ENCODE peak calls at places on chromosomes 4 and X, in five cellular contexts. One of them, this sample, is unnamed. For H3K4me1, the result is how much of the 10 kb centered on the place peaks cover.

GRCh38 chr4:172751550-172751949 is 417.1 kb upstream of the GALNT7 start:
- DNase-seq in testis: no peak
- DNase-seq in small intestine: no peak
- DNase-seq in breast epithelium: no peak
- DNase-seq in CD8-positive, alpha-beta T cell: no peak
- DNase-seq in this sample: no peak

GRCh38 chr4:38078590-38079381 is 118.6 kb downstream of the PTTG2 start:
- DNase-seq in small intestine: peak
- DNase-seq in testis: no peak
- DNase-seq in breast epithelium: no peak
- DNase-seq in CD8-positive, alpha-beta T cell: no peak
- DNase-seq in this sample: no peak

GRCh38 chr4:185504098-185505047 is 30.9 kb downstream of the PDLIM3 start:
- DNase-seq in breast epithelium: no peak
- DNase-seq in CD8-positive, alpha-beta T cell: no peak
- DNase-seq in small intestine: peak
- DNase-seq in testis: peak
- DNase-seq in this sample: peak

GRCh38 chr4:77310931-77311330 is 153.9 kb downstream of the CCNG2 start:
- DNase-seq in breast epithelium: no peak
- DNase-seq in testis: no peak
- DNase-seq in CD8-positive, alpha-beta T cell: no peak
- DNase-seq in small intestine: no peak
- DNase-seq in this sample: no peak

GRCh38 chr4:150002561-150002960 is 75.7 kb upstream of the DCLK2 start:
- DNase-seq in small intestine: no peak
- DNase-seq in CD8-positive, alpha-beta T cell: no peak
- DNase-seq in testis: no peak
- DNase-seq in breast epithelium: no peak
- DNase-seq in this sample: no peak

GRCh38 chr4:17065821-17066220 is 167.4 kb upstream of the LDB2 start:
- DNase-seq in small intestine: no peak
- DNase-seq in CD8-positive, alpha-beta T cell: no peak
- DNase-seq in testis: no peak
- DNase-seq in breast epithelium: no peak
- DNase-seq in this sample: no peak

GRCh38 chrX:19578956-19579355 is 63.6 kb upstream of the MAP3K15 start:
- DNase-seq in CD8-positive, alpha-beta T cell: no peak
- DNase-seq in breast epithelium: no peak
- DNase-seq in small intestine: no peak
- DNase-seq in testis: peak
- DNase-seq in this sample: no peak

GRCh38 chr4:153000068-153000420 is 63.9 kb downstream of the FHDC1 start:
- DNase-seq in breast epithelium: no peak
- DNase-seq in small intestine: no peak
- DNase-seq in CD8-positive, alpha-beta T cell: no peak
- DNase-seq in testis: no peak
- DNase-seq in this sample: no peak

GRCh38 chr4:153622778-153623240 is 61.3 kb upstream of the TLR2 start:
- DNase-seq in small intestine: no peak
- DNase-seq in testis: no peak
- DNase-seq in CD8-positive, alpha-beta T cell: no peak
- DNase-seq in breast epithelium: no peak
- DNase-seq in this sample: no peak

GRCh38 chr4:177308842-177309524 is 691 bp upstream of the NEIL3 start:
- DNase-seq in small intestine: no peak
- DNase-seq in CD8-positive, alpha-beta T cell: no peak
- DNase-seq in testis: no peak
- DNase-seq in breast epithelium: no peak
- DNase-seq in this sample: no peak

GRCh38 chrX:112761239-112762207 is 79.1 kb downstream of the AMOT start:
- DNase-seq in CD8-positive, alpha-beta T cell: no peak
- DNase-seq in testis: no peak
- DNase-seq in breast epithelium: no peak
- DNase-seq in small intestine: no peak
- DNase-seq in this sample: no peak

GRCh38 chrX:118963159-118963558 is 11.3 kb upstream of the LONRF3 start:
- DNase-seq in small intestine: no peak
- DNase-seq in testis: no peak
- DNase-seq in breast epithelium: no peak
- DNase-seq in CD8-positive, alpha-beta T cell: no peak
- DNase-seq in this sample: no peak

GRCh38 chrX:38968344-38968743 is 167.1 kb downstream of the MID1IP1 start:
- DNase-seq in breast epithelium: no peak
- DNase-seq in CD8-positive, alpha-beta T cell: no peak
- DNase-seq in small intestine: no peak
- DNase-seq in testis: no peak
- DNase-seq in this sample: no peak

GRCh38 chr4:140740906-140741670 is 15.1 kb downstream of the TBC1D9 start:
- DNase-seq in breast epithelium: no peak
- DNase-seq in testis: no peak
- DNase-seq in CD8-positive, alpha-beta T cell: no peak
- DNase-seq in small intestine: no peak
- DNase-seq in this sample: no peak

GRCh38 chrX:82677281-82677680 is 830.8 kb upstream of the POU3F4 start:
- DNase-seq in breast epithelium: no peak
- DNase-seq in testis: no peak
- DNase-seq in small intestine: no peak
- DNase-seq in CD8-positive, alpha-beta T cell: no peak
- DNase-seq in this sample: no peak

GRCh38 chrX:2875798-2876399 is 47.2 kb downstream of the GYG2 start:
- DNase-seq in small intestine: peak
- DNase-seq in breast epithelium: no peak
- DNase-seq in CD8-positive, alpha-beta T cell: no peak
- DNase-seq in testis: no peak
- DNase-seq in this sample: no peak

GRCh38 chr4:102692474-102692873 is 68.3 kb downstream of the MANBA start:
- DNase-seq in testis: no peak
- DNase-seq in CD8-positive, alpha-beta T cell: no peak
- DNase-seq in breast epithelium: no peak
- DNase-seq in small intestine: no peak
- DNase-seq in this sample: no peak

GRCh38 chrX:24301060-24301459 is 12.8 kb downstream of the SUPT20HL2 start:
- DNase-seq in testis: no peak
- DNase-seq in small intestine: no peak
- DNase-seq in breast epithelium: no peak
- DNase-seq in CD8-positive, alpha-beta T cell: no peak
- DNase-seq in this sample: no peak

GRCh38 chrX:104284407-104285000 is 29.8 kb upstream of the ESX1 start:
- DNase-seq in testis: no peak
- DNase-seq in CD8-positive, alpha-beta T cell: no peak
- DNase-seq in breast epithelium: no peak
- DNase-seq in small intestine: no peak
- DNase-seq in this sample: no peak

GRCh38 chrX:47898024-47898423 is 61.3 kb downstream of the ZNF81 start:
- DNase-seq in testis: no peak
- DNase-seq in breast epithelium: no peak
- DNase-seq in small intestine: no peak
- DNase-seq in CD8-positive, alpha-beta T cell: no peak
- DNase-seq in this sample: no peak

GRCh38 chrX:72268601-72269365 is 8.3 kb downstream of the RPS4X start:
- DNase-seq in CD8-positive, alpha-beta T cell: no peak
- DNase-seq in testis: no peak
- DNase-seq in breast epithelium: no peak
- DNase-seq in small intestine: no peak
- DNase-seq in this sample: no peak

GRCh38 chr4:68466751-68467150 is 19.5 kb downstream of the TMPRSS11E start:
- DNase-seq in testis: no peak
- DNase-seq in CD8-positive, alpha-beta T cell: no peak
- DNase-seq in small intestine: no peak
- DNase-seq in breast epithelium: no peak
- DNase-seq in this sample: no peak

GRCh38 chr4:56874166-56874565 is 33.5 kb upstream of the REST start:
- DNase-seq in testis: no peak
- DNase-seq in small intestine: peak
- DNase-seq in CD8-positive, alpha-beta T cell: no peak
- DNase-seq in breast epithelium: no peak
- DNase-seq in this sample: no peak

GRCh38 chr4:3462790-3463415 is at the start of gene DOK7:
- DNase-seq in breast epithelium: no peak
- DNase-seq in small intestine: no peak
- DNase-seq in CD8-positive, alpha-beta T cell: no peak
- DNase-seq in testis: peak
- DNase-seq in this sample: no peak

GRCh38 chr4:3460926-3461325 is 2.2 kb upstream of the DOK7 start:
- DNase-seq in small intestine: no peak
- DNase-seq in CD8-positive, alpha-beta T cell: no peak
- DNase-seq in testis: no peak
- DNase-seq in breast epithelium: no peak
- DNase-seq in this sample: no peak

GRCh38 chr4:3462321-3462789 is 751 bp upstream of the DOK7 start:
- DNase-seq in CD8-positive, alpha-beta T cell: no peak
- DNase-seq in small intestine: no peak
- DNase-seq in breast epithelium: no peak
- DNase-seq in testis: peak
- DNase-seq in this sample: no peak

GRCh38 chr4:3463556-3464348 is 646 bp downstream of the DOK7 start:
- DNase-seq in testis: no peak
- DNase-seq in CD8-positive, alpha-beta T cell: no peak
- DNase-seq in breast epithelium: no peak
- DNase-seq in small intestine: no peak
- DNase-seq in this sample: no peak

GRCh38 chr4:3461515-3462291 is 1.4 kb upstream of the DOK7 start:
- DNase-seq in testis: peak
- DNase-seq in breast epithelium: peak
- DNase-seq in CD8-positive, alpha-beta T cell: no peak
- DNase-seq in small intestine: peak
- DNase-seq in this sample: no peak
- H3K4me1 ChIP-seq in testis: under half
- H3K4me1 ChIP-seq in breast epithelium: under half
- H3K4me1 ChIP-seq in CD8-positive, alpha-beta T cell: under half
- H3K4me1 ChIP-seq in small intestine: under half
- H3K4me1 ChIP-seq in this sample: under half

GRCh38 chr4:158895797-158896442 is 127.1 kb downstream of the FNIP2 start:
- DNase-seq in breast epithelium: no peak
- DNase-seq in testis: no peak
- DNase-seq in CD8-positive, alpha-beta T cell: no peak
- DNase-seq in small intestine: peak
- DNase-seq in this sample: no peak
- H3K27ac ChIP-seq in breast epithelium: peak
- H3K27ac ChIP-seq in testis: no peak
- H3K27ac ChIP-seq in CD8-positive, alpha-beta T cell: peak
- H3K27ac ChIP-seq in small intestine: no peak
- H3K27ac ChIP-seq in this sample: no peak

DNA sequence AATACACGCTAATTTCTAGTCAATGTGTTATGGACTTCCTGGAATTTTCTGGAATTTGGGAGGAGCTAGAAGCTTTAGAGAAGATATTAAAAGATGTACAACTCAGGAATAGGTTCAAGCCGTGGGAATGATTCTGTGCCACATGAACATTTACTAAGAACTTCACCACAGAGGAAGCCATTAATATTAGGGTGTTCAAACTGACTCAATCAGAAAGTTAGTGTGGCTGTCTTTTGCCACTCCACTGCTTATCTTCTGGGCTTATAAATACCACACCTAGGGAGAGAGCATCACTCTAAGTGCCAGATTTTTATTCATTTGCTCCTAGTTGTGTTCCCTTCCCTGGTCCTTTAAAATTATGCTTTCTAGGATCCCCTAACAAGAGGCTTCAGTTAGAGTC is 409.8 kb downstream of the KCTD8 start:
- DNase-seq in breast epithelium: no peak
- DNase-seq in CD8-positive, alpha-beta T cell: no peak
- DNase-seq in testis: no peak
- DNase-seq in small intestine: no peak
- DNase-seq in this sample: no peak
- H3K4me1 ChIP-seq in breast epithelium: under half
- H3K4me1 ChIP-seq in CD8-positive, alpha-beta T cell: under half
- H3K4me1 ChIP-seq in testis: under half
- H3K4me1 ChIP-seq in small intestine: under half
- H3K4me1 ChIP-seq in this sample: under half

GRCh38 chrX:9905721-9906120 is 61.4 kb upstream of the CLDN34 start:
- DNase-seq in breast epithelium: no peak
- DNase-seq in CD8-positive, alpha-beta T cell: no peak
- DNase-seq in small intestine: no peak
- DNase-seq in testis: no peak
- DNase-seq in this sample: no peak

GRCh38 chrX:9906919-9907318 is 60.2 kb upstream of the CLDN34 start:
- DNase-seq in breast epithelium: no peak
- DNase-seq in small intestine: no peak
- DNase-seq in CD8-positive, alpha-beta T cell: no peak
- DNase-seq in testis: no peak
- DNase-seq in this sample: no peak

GRCh38 chrX:9905288-9905687 is 61.9 kb upstream of the CLDN34 start:
- DNase-seq in testis: peak
- DNase-seq in small intestine: no peak
- DNase-seq in CD8-positive, alpha-beta T cell: no peak
- DNase-seq in breast epithelium: no peak
- DNase-seq in this sample: no peak

GRCh38 chrX:9909254-9909653 is 57.9 kb upstream of the CLDN34 start:
- DNase-seq in small intestine: no peak
- DNase-seq in testis: no peak
- DNase-seq in CD8-positive, alpha-beta T cell: no peak
- DNase-seq in breast epithelium: no peak
- DNase-seq in this sample: no peak

GRCh38 chrX:9907645-9908387 is 59.3 kb upstream of the CLDN34 start:
- DNase-seq in breast epithelium: no peak
- DNase-seq in small intestine: no peak
- DNase-seq in testis: no peak
- DNase-seq in CD8-positive, alpha-beta T cell: no peak
- DNase-seq in this sample: no peak
- H3K27ac ChIP-seq in breast epithelium: no peak
- H3K27ac ChIP-seq in small intestine: no peak
- H3K27ac ChIP-seq in testis: no peak
- H3K27ac ChIP-seq in CD8-positive, alpha-beta T cell: no peak
- H3K27ac ChIP-seq in this sample: no peak

DNA sequence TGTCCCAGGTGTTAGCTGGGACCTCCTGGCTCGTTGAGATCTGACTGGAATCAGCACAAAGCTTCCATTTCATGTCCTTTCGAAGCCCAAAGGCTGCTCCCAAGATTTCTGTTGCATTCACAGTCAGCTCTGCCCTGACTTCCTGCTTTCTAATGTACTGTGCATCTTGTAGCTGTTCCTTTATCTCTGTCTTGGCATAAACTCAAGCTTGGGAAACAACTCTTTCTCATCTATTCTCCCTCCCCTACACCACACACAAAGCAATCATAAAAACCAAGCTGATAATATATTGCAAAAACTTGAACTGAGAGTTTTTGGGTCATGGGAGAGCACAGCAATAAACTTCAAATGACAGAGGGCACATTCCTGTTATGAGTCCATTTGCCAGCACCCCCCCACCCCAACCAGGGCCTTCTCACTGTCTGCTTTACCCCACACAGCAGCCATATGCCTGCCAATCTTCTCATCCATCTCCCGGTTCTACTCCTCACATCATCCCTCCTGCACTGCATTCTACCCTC is 76.3 kb downstream of the SYNPO2 start:
- DNase-seq in breast epithelium: no peak
- DNase-seq in small intestine: no peak
- DNase-seq in testis: peak
- DNase-seq in CD8-positive, alpha-beta T cell: no peak
- DNase-seq in this sample: no peak
- H3K4me1 ChIP-seq in breast epithelium: under half
- H3K4me1 ChIP-seq in small intestine: under half
- H3K4me1 ChIP-seq in testis: half or more
- H3K4me1 ChIP-seq in CD8-positive, alpha-beta T cell: under half
- H3K4me1 ChIP-seq in this sample: half or more